ENCODE peak calls at places on chromosomes 12 and 14, in ten cellular contexts. C is HFFc6; O is pancreas; I is CD4-positive, alpha-beta T cell; Z is Peyer's patch; P is kidney epithelial cell; B is hepatocyte; G is dorsolateral prefrontal cortex; J is DND-41; L is AG04450. Y is an unnamed sample.

GRCh38 chr12:27107976-27108375 is 25.6 kb upstream of the C12orf71 start:
- DNase-seq in C (no peak), O (no peak), I (no peak), Z (no peak), P (no peak), B (no peak), G (no peak), J (no peak), L (no peak), Y (no peak)

GRCh38 chr12:64362721-64363305 is 27.7 kb downstream of the C12orf56 start:
- DNase-seq in C (no peak), O (no peak), I (no peak), Z (no peak), P (no peak), B (no peak), G (no peak), J (no peak), L (no peak), Y (no peak)

GRCh38 chr12:8628731-8629130 is 16.1 kb upstream of the AICDA start:
- DNase-seq in C (no peak), O (no peak), I (no peak), Z (no peak), P (no peak), B (no peak), G (no peak), J (no peak), L (no peak), Y (no peak)

GRCh38 chr12:47990351-47991105 is 13.7 kb downstream of the COL2A1 start:
- DNase-seq in C (no peak), O (no peak), I (peak), Z (peak), P (no peak), B (peak), G (no peak), J (peak), L (no peak), Y (peak)

GRCh38 chr12:52612431-52613290 is 5.7 kb downstream of the KRT73 start:
- DNase-seq in C (no peak), O (no peak), I (no peak), Z (no peak), P (no peak), B (no peak), G (no peak), J (no peak), L (no peak), Y (peak)

GRCh38 chr12:23810327-23810902 is 139.1 kb downstream of the SOX5 start:
- DNase-seq in C (no peak), O (no peak), I (no peak), Z (no peak), P (no peak), B (no peak), G (no peak), J (no peak), L (no peak), Y (no peak)

GRCh38 chr14:78443834-78444233 is 273.7 kb downstream of the NRXN3 start:
- DNase-seq in C (no peak), O (no peak), I (no peak), Z (no peak), P (no peak), B (no peak), G (no peak), J (no peak), L (no peak), Y (no peak)

GRCh38 chr14:61933021-61933420 is 170.8 kb downstream of the SNAPC1 start:
- DNase-seq in C (no peak), O (no peak), I (no peak), Z (no peak), P (no peak), B (no peak), G (no peak), J (no peak), L (no peak), Y (no peak)

GRCh38 chr14:23866269-23866668 is 87.3 kb upstream of the DHRS4 start:
- DNase-seq in C (no peak), O (no peak), I (no peak), Z (no peak), P (no peak), B (no peak), G (no peak), J (no peak), L (no peak), Y (no peak)

GRCh38 chr14:56805201-56805991 is 4.9 kb downstream of the OTX2 start:
- DNase-seq in C (no peak), O (no peak), I (no peak), Z (no peak), P (no peak), B (no peak), G (no peak), J (no peak), L (no peak), Y (no peak)

GRCh38 chr14:88599761-88600439 is 37.1 kb downstream of the ZC3H14 start:
- DNase-seq in C (no peak), O (no peak), I (no peak), Z (no peak), P (no peak), B (no peak), G (no peak), J (no peak), L (no peak), Y (no peak)

GRCh38 chr14:70803321-70804110 is 5.8 kb downstream of the MAP3K9 start:
- DNase-seq in C (no peak), O (no peak), I (no peak), Z (no peak), P (no peak), B (no peak), G (no peak), J (no peak), L (no peak), Y (no peak)

GRCh38 chr14:65413739-65414045 is 1.2 kb downstream of the FUT8 start:
- DNase-seq in C (no peak), O (no peak), I (peak), Z (no peak), P (no peak), B (no peak), G (no peak), J (no peak), L (no peak), Y (no peak)

GRCh38 chr14:91401751-91402150 is 15.9 kb downstream of the CCDC88C start:
- DNase-seq in C (no peak), O (no peak), I (no peak), Z (no peak), P (no peak), B (no peak), G (no peak), J (no peak), L (no peak), Y (no peak)

GRCh38 chr12:108750471-108751402 is 19.4 kb upstream of the CORO1C start:
- DNase-seq in C (no peak), O (no peak), I (no peak), Z (peak), P (no peak), B (no peak), G (no peak), J (no peak), L (no peak), Y (no peak)

DNA sequence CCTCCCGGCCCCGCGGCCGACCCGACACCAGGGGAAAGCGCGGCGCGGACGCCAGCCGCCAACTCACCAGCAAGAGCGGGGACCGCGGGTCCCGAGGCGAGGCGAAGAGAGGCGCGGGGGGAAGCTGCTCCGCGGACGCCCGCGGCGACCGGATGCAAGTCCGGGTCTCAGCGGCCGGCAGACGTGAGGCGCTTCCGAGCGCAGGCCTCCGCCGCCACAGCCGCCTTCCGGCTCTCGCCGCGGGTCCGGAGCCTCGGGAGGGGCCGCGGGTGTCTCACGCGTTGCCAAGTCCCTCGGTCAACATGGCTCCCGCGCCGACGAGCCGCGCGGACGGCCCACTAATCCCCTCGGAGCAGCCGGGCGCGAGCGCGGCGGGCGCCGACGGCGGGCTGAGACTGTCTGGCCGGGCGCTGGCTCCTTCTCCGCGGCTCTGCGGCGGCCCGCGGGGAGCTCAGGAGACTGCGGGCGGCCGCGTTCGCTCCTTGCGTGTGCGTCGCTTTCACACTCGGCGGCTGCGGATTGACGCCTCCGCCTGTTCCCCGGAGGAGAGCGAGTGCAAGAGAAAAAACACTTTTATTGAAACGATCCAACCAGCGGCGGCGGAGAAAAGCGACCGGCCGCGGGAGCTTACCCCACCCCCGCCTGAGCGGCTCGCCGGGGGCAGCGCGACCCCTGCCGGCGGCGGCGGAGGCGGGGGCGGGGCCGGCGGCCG is at the start of gene CDK17:
- DNase-seq in C (peak), O (peak), I (peak), Z (peak), P (no peak), B (peak), G (peak), J (peak), L (peak), Y (peak)
- TF ChIP-seq CTCF in C (peak), O (no peak), I (no peak), Z (peak), P (no peak), B (peak), G (peak), J (peak), L (peak), Y (no peak)

GRCh38 chr12:112524676-112525425 is 106.1 kb downstream of the PTPN11 start:
- DNase-seq in C (peak), O (no peak), I (no peak), Z (no peak), P (peak), B (no peak), G (no peak), J (no peak), L (no peak), Y (no peak)
- TF ChIP-seq CTCF in C (peak), O (no peak), I (no peak), Z (no peak), P (peak), B (no peak), G (no peak), J (no peak), L (peak), Y (no peak)

GRCh38 chr12:121918679-121919038 is 267 bp downstream of the CFAP251 start:
- DNase-seq in C (no peak), O (no peak), I (no peak), Z (peak), P (no peak), B (no peak), G (no peak), J (no peak), L (no peak), Y (no peak)

GRCh38 chr12:121921106-121921505 is 2.7 kb downstream of the CFAP251 start:
- DNase-seq in C (no peak), O (no peak), I (no peak), Z (no peak), P (no peak), B (no peak), G (no peak), J (no peak), L (no peak), Y (no peak)

GRCh38 chr12:121915841-121916321 is 2.5 kb upstream of the CFAP251 start:
- DNase-seq in C (no peak), O (no peak), I (no peak), Z (no peak), P (no peak), B (no peak), G (no peak), J (no peak), L (no peak), Y (no peak)

GRCh38 chr12:121917950-121918678 is at the start of gene CFAP251:
- DNase-seq in C (no peak), O (peak), I (peak), Z (peak), P (no peak), B (peak), G (peak), J (peak), L (no peak), Y (peak)

GRCh38 chr12:121916719-121917118 is 1.7 kb upstream of the CFAP251 start:
- DNase-seq in C (no peak), O (no peak), I (no peak), Z (no peak), P (no peak), B (peak), G (no peak), J (peak), L (no peak), Y (no peak)
- TF ChIP-seq CTCF in C (peak), O (no peak), I (no peak), Z (no peak), P (peak), B (peak), G (peak), J (peak), L (peak), Y (no peak)

DNA sequence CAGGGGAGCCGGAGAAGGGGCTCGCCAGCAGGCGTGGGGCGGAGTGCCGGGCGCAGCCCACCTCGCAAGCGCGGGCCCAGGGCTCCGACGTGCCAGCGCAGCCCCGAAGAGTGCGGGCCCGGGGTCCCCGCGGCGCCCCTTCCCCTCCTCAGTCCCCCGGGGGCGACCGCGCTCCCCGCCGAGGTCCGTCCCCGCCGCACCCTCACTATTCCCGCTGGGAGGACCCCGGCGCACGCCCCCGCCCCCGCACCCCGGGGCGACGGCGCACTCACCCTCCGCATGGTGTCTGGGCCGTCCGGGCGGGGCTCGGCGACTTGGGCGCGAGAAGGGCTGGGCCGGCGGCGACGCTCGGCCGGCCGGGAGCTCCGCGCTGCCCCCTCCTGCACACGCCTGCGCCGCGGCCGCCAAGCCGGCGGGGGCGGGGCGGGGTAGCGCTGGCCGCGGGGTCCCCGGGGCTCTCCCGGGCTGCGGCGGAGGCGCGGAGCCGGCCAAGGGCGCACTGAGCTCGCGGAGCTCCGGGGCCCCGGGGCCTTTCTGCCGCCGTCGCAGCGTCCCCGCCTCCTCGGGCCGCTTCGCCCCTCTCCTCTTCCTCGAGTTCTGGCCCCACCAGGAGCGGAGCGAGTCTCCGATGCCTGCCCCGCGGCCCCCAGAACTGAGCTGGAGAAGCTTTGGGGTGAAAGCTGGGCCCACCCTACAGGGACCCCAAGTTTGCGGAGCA is 130.0 kb downstream of the NDUFA12 start:
- DNase-seq in C (no peak), O (peak), I (no peak), Z (no peak), P (no peak), B (peak), G (no peak), J (no peak), L (no peak), Y (no peak)
- TF ChIP-seq CTCF in C (no peak), O (no peak), I (no peak), Z (no peak), P (no peak), B (no peak), G (no peak), J (no peak), L (no peak), Y (no peak)